ENCODE peak calls at places on chromosomes 4 and X, in five cellular contexts. A is osteoblast, G is progenitor cell of endocrine pancreas, O is HFFc6, B is osteocyte. E is an unnamed sample.

GRCh38 chr4:71290074-71290473 is 48.7 kb upstream of the SLC4A4 start:
- DNase-seq in A (no peak), G (no peak), O (peak; percentile 83), B (no peak), E (no peak)

GRCh38 chr4:41400296-41400695 is 137.7 kb upstream of the LIMCH1 start:
- DNase-seq in A (no peak), G (no peak), O (no peak), B (no peak), E (no peak)

GRCh38 chrX:96906741-96907140 is 23.0 kb downstream of the RPA4 start:
- DNase-seq in A (peak; percentile 29), G (no peak), O (no peak), B (no peak), E (no peak)

GRCh38 chrX:54786972-54787371 is 11.1 kb downstream of the ITIH6 start:
- DNase-seq in A (no peak), G (no peak), O (no peak), B (no peak), E (no peak)

GRCh38 chr4:140052050-140052449 is 101.9 kb downstream of the MAML3 start:
- DNase-seq in A (no peak), G (no peak), O (peak; percentile 19), B (no peak), E (no peak)

GRCh38 chrX:1444896-1445480 is 7.7 kb downstream of the ASMTL start:
- DNase-seq in A (no peak), G (no peak), O (no peak), B (peak; percentile 48), E (no peak)

GRCh38 chr4:4541040-4541631 is 712 bp downstream of the STX18 start:
- DNase-seq in A (peak; percentile 66), G (no peak), O (peak; percentile 65), B (no peak), E (peak; percentile 17)

GRCh38 chrX:110008001-110008635 is 5.2 kb downstream of the TMEM164 start:
- DNase-seq in A (no peak), G (no peak), O (no peak), B (no peak), E (no peak)

GRCh38 chrX:154458116-154458953 is at the start of gene PLXNA3:
- DNase-seq in A (peak; percentile 97), G (peak; percentile 51), O (no peak), B (no peak), E (peak; percentile 75)

GRCh38 chrX:20654596-20655106 is 387.9 kb upstream of the RPS6KA3 start:
- DNase-seq in A (no peak), G (no peak), O (no peak), B (no peak), E (no peak)

GRCh38 chr4:184261246-184261645 is 43.6 kb upstream of the ENPP6 start:
- DNase-seq in A (no peak), G (no peak), O (no peak), B (no peak), E (no peak)

GRCh38 chrX:129686422-129686948 is 31.7 kb upstream of the APLN start:
- DNase-seq in A (no peak), G (no peak), O (no peak), B (peak; percentile 46), E (no peak)

GRCh38 chr4:87853108-87853507 is 20.3 kb downstream of the MEPE start:
- DNase-seq in A (peak; percentile 73), G (no peak), O (peak; percentile 48), B (no peak), E (no peak)

GRCh38 chr4:80197601-80198444 is 520 bp downstream of the PRDM8 start:
- DNase-seq in A (peak; percentile 81), G (no peak), O (no peak), B (no peak), E (no peak)

GRCh38 chr4:186260117-186260503 is 5.9 kb upstream of the F11 start:
- DNase-seq in A (no peak), G (no peak), O (no peak), B (no peak), E (no peak)

GRCh38 chr4:183532823-183533222 is 28.0 kb downstream of the ING2 start:
- DNase-seq in A (peak; percentile 72), G (no peak), O (peak; percentile 80), B (no peak), E (no peak)

GRCh38 chr4:8739357-8739756 is 132.3 kb downstream of the HMX1 start:
- DNase-seq in A (no peak), G (no peak), O (no peak), B (peak; percentile 77), E (no peak)

GRCh38 chrX:71095033-71095432 is 618 bp upstream of the FOXO4 start:
- DNase-seq in A (no peak), G (no peak), O (no peak), B (no peak), E (no peak)

GRCh38 chr4:113020966-113021365 is 28.5 kb upstream of the ANK2 start:
- DNase-seq in A (no peak), G (no peak), O (no peak), B (no peak), E (no peak)

GRCh38 chr4:103996059-103996458 is 276.3 kb upstream of the TACR3 start:
- DNase-seq in A (no peak), G (no peak), O (no peak), B (no peak), E (no peak)
- TF ChIP-seq CTCF in A (no peak), G (peak; percentile 23), O (no peak), B (no peak), E (no peak)

DNA sequence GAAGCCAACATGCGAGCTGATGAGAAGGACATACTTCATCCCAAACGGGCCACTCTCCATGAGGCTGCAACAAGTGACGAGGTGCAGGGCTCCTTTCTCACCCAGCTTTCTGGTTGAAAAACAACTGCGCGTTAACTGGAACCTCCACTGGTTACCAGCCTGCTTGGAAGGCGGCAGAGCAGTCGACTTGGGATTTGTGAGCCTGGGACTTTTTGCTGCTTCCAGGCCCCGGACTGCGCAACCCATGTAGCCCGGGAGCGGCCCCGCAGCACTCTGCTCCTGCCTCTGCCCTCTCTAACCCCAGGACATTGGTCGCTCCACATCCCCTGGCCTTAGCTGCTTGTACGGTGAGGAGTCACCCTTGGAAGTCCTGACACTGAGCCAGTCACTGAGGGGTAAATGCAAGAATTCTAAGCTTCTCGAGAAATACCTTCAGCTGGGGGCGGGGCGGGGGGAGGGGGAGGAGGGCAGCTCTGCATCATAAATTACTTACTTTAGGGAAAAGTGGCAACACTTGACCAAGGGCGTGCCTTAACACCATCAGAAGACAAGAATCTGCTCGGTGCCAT is 72.7 kb downstream of the MTMR1 start:
- DNase-seq in A (peak; percentile 18), G (no peak), O (no peak), B (peak; percentile 68), E (no peak)
- TF ChIP-seq CTCF in A (no peak), G (no peak), O (no peak), B (no peak), E (no peak)

DNA sequence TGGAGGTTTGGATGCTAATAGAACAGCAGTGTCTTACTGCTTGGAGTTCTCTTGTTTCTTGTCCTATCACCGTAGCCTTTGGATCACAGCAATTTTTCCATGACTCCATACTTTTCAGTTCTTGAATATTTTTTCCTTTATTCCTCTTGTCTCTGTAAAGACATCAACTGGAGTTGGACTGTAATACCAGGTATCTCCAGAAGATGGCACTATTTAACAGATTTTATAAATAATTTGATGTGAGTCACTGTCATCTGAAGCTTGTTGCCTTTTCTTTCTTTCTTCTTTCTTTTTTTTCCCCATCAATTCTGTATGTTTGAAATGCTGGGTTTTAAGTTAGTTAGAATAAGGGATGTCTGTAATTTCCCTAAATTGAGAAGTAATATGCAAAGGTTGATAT is 24.1 kb downstream of the HPRT1 start:
- DNase-seq in A (no peak), G (no peak), O (peak; percentile 55), B (no peak), E (no peak)
- TF ChIP-seq CTCF in A (peak; percentile 64), G (peak; percentile 63), O (peak; percentile 85), B (peak; percentile 66), E (peak; percentile 24)

DNA sequence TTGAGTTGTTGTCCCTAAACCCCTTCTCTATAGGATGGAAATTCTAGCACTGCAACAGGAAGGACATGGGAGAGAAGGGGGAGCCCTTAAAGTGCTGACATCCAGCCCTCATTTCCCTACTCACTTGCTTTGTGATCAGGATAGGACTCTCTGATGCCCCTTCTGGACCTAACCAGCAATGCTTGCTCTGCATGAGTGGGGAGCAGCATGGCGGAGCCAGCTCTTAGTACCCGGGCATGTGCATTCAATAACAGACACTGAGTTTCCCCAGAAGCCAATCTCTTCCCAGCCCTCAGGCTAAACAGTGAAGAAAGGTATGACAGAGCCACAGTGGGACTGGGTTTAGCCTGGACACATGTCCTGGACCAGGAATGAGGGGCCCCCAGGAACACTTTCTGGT is 14.0 kb downstream of the SOD3 start:
- DNase-seq in A (no peak), G (no peak), O (no peak), B (no peak), E (no peak)
- TF ChIP-seq CTCF in A (no peak), G (peak; percentile 20), O (peak; percentile 33), B (no peak), E (no peak)

GRCh38 chr4:74934016-74934821 is 1.3 kb downstream of the PARM1 start:
- DNase-seq in A (peak; percentile 68), G (no peak), O (no peak), B (no peak), E (peak; percentile 18)

GRCh38 chr4:74932832-74933561 is at the start of gene PARM1:
- DNase-seq in A (peak; percentile 93), G (peak; percentile 85), O (peak; percentile 53), B (peak; percentile 90), E (peak; percentile 77)

GRCh38 chr4:74932010-74932409 is 906 bp upstream of the PARM1 start:
- DNase-seq in A (no peak), G (no peak), O (no peak), B (no peak), E (no peak)

GRCh38 chr4:74933562-74934015 is 673 bp downstream of the PARM1 start:
- DNase-seq in A (peak; percentile 58), G (no peak), O (no peak), B (no peak), E (no peak)

GRCh38 chr4:74934822-74935326 is 2.0 kb downstream of the PARM1 start:
- DNase-seq in A (no peak), G (no peak), O (no peak), B (no peak), E (no peak)
- TF ChIP-seq CTCF in A (no peak), G (no peak), O (no peak), B (no peak), E (no peak)

DNA sequence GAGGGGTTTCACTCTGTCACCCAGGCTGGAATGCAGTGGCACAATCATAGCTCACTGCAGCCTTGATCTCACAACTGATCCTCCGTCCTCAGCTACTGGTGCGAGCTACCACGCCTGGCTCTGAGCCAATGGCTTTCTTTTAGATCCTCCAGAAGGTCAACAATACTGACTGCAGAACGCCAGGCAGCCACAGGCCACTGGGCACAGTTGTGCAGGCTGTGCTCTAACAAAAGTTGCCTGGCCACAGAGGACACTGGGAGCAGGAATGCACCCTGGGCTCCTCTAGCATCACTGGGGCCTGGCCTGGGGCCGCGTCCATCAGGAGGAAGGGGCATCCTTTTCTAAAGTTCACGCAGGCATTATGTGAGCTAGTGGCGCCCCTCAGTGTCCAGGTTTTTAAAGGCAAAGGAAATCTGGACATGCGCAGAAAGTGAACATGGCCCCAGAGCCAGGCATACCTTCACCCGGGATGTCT is 14.9 kb upstream of the PORCN start:
- DNase-seq in A (no peak), G (no peak), O (peak; percentile 35), B (no peak), E (no peak)
- TF ChIP-seq CTCF in A (peak; percentile 38), G (peak; percentile 49), O (peak; percentile 62), B (peak; percentile 50), E (no peak)

GRCh38 chrX:104641176-104641575 is 75.2 kb downstream of the IL1RAPL2 start:
- DNase-seq in A (peak; percentile 29), G (no peak), O (no peak), B (no peak), E (no peak)
- TF ChIP-seq CTCF in A (no peak), G (no peak), O (no peak), B (no peak), E (no peak)

E was measured in activated B cell treated with CpG ODN at 0.5 μM for 24 hours.